ENCODE peak calls at places on chromosomes 7 and 10, in ten cellular contexts. One of them, this sample, is unnamed.

GRCh38 chr10:90378524-90379076 is 479.2 kb downstream of the HTR7 start:
- DNase-seq in IMR-90: peak; percentile 87
- DNase-seq in fibroblast of mammary gland: peak; percentile 57
- DNase-seq in brain microvascular endothelial cell: peak; percentile 55
- DNase-seq in heart right ventricle: no peak
- DNase-seq in left lung: no peak
- DNase-seq in neural progenitor cell: no peak
- DNase-seq in brain pericyte: no peak
- DNase-seq in MV-4-11: no peak
- DNase-seq in NCI-H345: no peak
- DNase-seq in this sample: no peak

GRCh38 chr10:50224330-50224952 is 26.9 kb downstream of the ASAH2 start:
- DNase-seq in heart right ventricle: no peak
- DNase-seq in IMR-90: peak; percentile 74
- DNase-seq in left lung: no peak
- DNase-seq in MV-4-11: peak; percentile 52
- DNase-seq in NCI-H345: peak; percentile 54
- DNase-seq in brain microvascular endothelial cell: peak; percentile 68
- DNase-seq in fibroblast of mammary gland: peak; percentile 79
- DNase-seq in neural progenitor cell: peak; percentile 71
- DNase-seq in brain pericyte: peak; percentile 18
- DNase-seq in this sample: peak; percentile 42

GRCh38 chr7:75962607-75963382 is 31.6 kb downstream of the TMEM120A start:
- DNase-seq in brain pericyte: no peak
- DNase-seq in brain microvascular endothelial cell: peak; percentile 66
- DNase-seq in MV-4-11: peak; percentile 34
- DNase-seq in heart right ventricle: peak; percentile 70
- DNase-seq in IMR-90: peak; percentile 85
- DNase-seq in NCI-H345: no peak
- DNase-seq in left lung: no peak
- DNase-seq in neural progenitor cell: peak; percentile 71
- DNase-seq in fibroblast of mammary gland: peak; percentile 93
- DNase-seq in this sample: no peak

GRCh38 chr7:127066974-127067373 is 185.8 kb downstream of the GRM8 start:
- DNase-seq in brain pericyte: no peak
- DNase-seq in brain microvascular endothelial cell: no peak
- DNase-seq in NCI-H345: peak; percentile 3
- DNase-seq in MV-4-11: no peak
- DNase-seq in fibroblast of mammary gland: no peak
- DNase-seq in neural progenitor cell: peak; percentile 56
- DNase-seq in left lung: no peak
- DNase-seq in heart right ventricle: no peak
- DNase-seq in IMR-90: no peak
- DNase-seq in this sample: no peak

GRCh38 chr10:112182808-112183328 is 697 bp downstream of the GPAM start:
- DNase-seq in brain microvascular endothelial cell: no peak
- DNase-seq in MV-4-11: no peak
- DNase-seq in brain pericyte: no peak
- DNase-seq in heart right ventricle: no peak
- DNase-seq in fibroblast of mammary gland: peak; percentile 7
- DNase-seq in NCI-H345: no peak
- DNase-seq in left lung: no peak
- DNase-seq in neural progenitor cell: no peak
- DNase-seq in IMR-90: no peak
- DNase-seq in this sample: no peak

GRCh38 chr7:6286486-6286885 is 14.1 kb upstream of the CYTH3 start:
- DNase-seq in IMR-90: no peak
- DNase-seq in left lung: no peak
- DNase-seq in MV-4-11: no peak
- DNase-seq in brain microvascular endothelial cell: no peak
- DNase-seq in brain pericyte: no peak
- DNase-seq in neural progenitor cell: no peak
- DNase-seq in heart right ventricle: no peak
- DNase-seq in fibroblast of mammary gland: no peak
- DNase-seq in NCI-H345: no peak
- DNase-seq in this sample: no peak

GRCh38 chr10:72694476-72695369 is 2.8 kb downstream of the MCU start:
- DNase-seq in brain microvascular endothelial cell: no peak
- DNase-seq in heart right ventricle: peak; percentile 32
- DNase-seq in neural progenitor cell: peak; percentile 11
- DNase-seq in IMR-90: peak; percentile 65
- DNase-seq in NCI-H345: no peak
- DNase-seq in brain pericyte: no peak
- DNase-seq in left lung: no peak
- DNase-seq in fibroblast of mammary gland: peak; percentile 64
- DNase-seq in MV-4-11: peak; percentile 86
- DNase-seq in this sample: no peak

GRCh38 chr10:115063702-115064479 is 29.3 kb upstream of the ATRNL1 start:
- DNase-seq in fibroblast of mammary gland: peak; percentile 63
- DNase-seq in brain microvascular endothelial cell: no peak
- DNase-seq in left lung: no peak
- DNase-seq in NCI-H345: no peak
- DNase-seq in brain pericyte: no peak
- DNase-seq in MV-4-11: no peak
- DNase-seq in heart right ventricle: no peak
- DNase-seq in neural progenitor cell: no peak
- DNase-seq in IMR-90: no peak
- DNase-seq in this sample: peak; percentile 1

GRCh38 chr7:44883961-44884360 is 1.4 kb downstream of the PURB start:
- DNase-seq in NCI-H345: no peak
- DNase-seq in brain microvascular endothelial cell: no peak
- DNase-seq in heart right ventricle: no peak
- DNase-seq in MV-4-11: no peak
- DNase-seq in brain pericyte: no peak
- DNase-seq in left lung: no peak
- DNase-seq in fibroblast of mammary gland: no peak
- DNase-seq in IMR-90: no peak
- DNase-seq in neural progenitor cell: no peak
- DNase-seq in this sample: no peak

GRCh38 chr7:92750961-92751360 is 85.4 kb downstream of the CDK6 start:
- DNase-seq in neural progenitor cell: no peak
- DNase-seq in brain pericyte: no peak
- DNase-seq in left lung: no peak
- DNase-seq in MV-4-11: no peak
- DNase-seq in heart right ventricle: no peak
- DNase-seq in fibroblast of mammary gland: no peak
- DNase-seq in NCI-H345: no peak
- DNase-seq in IMR-90: peak; percentile 66
- DNase-seq in brain microvascular endothelial cell: no peak
- DNase-seq in this sample: no peak

GRCh38 chr7:107815254-107815882 is 12.3 kb upstream of the SLC26A3 start:
- DNase-seq in brain microvascular endothelial cell: no peak
- DNase-seq in NCI-H345: no peak
- DNase-seq in MV-4-11: no peak
- DNase-seq in IMR-90: no peak
- DNase-seq in heart right ventricle: no peak
- DNase-seq in neural progenitor cell: no peak
- DNase-seq in left lung: no peak
- DNase-seq in brain pericyte: no peak
- DNase-seq in fibroblast of mammary gland: peak; percentile 3
- DNase-seq in this sample: no peak

GRCh38 chr10:113592380-113592779 is 39.5 kb downstream of the HABP2 start:
- DNase-seq in IMR-90: no peak
- DNase-seq in left lung: no peak
- DNase-seq in fibroblast of mammary gland: no peak
- DNase-seq in brain pericyte: no peak
- DNase-seq in neural progenitor cell: no peak
- DNase-seq in NCI-H345: no peak
- DNase-seq in brain microvascular endothelial cell: no peak
- DNase-seq in heart right ventricle: no peak
- DNase-seq in MV-4-11: no peak
- DNase-seq in this sample: no peak

GRCh38 chr7:151483700-151483960 is 36.1 kb downstream of the RHEB start:
- DNase-seq in neural progenitor cell: no peak
- DNase-seq in MV-4-11: no peak
- DNase-seq in brain microvascular endothelial cell: no peak
- DNase-seq in brain pericyte: no peak
- DNase-seq in IMR-90: no peak
- DNase-seq in left lung: no peak
- DNase-seq in fibroblast of mammary gland: no peak
- DNase-seq in NCI-H345: no peak
- DNase-seq in heart right ventricle: no peak
- DNase-seq in this sample: no peak

GRCh38 chr7:94237417-94237816 is 157.3 kb upstream of the COL1A2 start:
- DNase-seq in NCI-H345: no peak
- DNase-seq in brain pericyte: no peak
- DNase-seq in MV-4-11: no peak
- DNase-seq in neural progenitor cell: peak; percentile 13
- DNase-seq in heart right ventricle: no peak
- DNase-seq in left lung: no peak
- DNase-seq in fibroblast of mammary gland: no peak
- DNase-seq in IMR-90: no peak
- DNase-seq in brain microvascular endothelial cell: no peak
- DNase-seq in this sample: no peak

This sample was measured in NCI-H1092.